ENCODE peak calls at places on chromosomes 3 and 15, in eight cellular contexts. R is BE2C, M is ovary, O is colonic mucosa, Z is fibroblast of the aortic adventitia, S is mammary epithelial cell, N is astrocyte, I is brain microvascular endothelial cell. F is an unnamed sample.

GRCh38 chr3:86655096-86655495 is 335.9 kb downstream of the VGLL3 start:
- DNase-seq in R (no peak), M (no peak), O (no peak), Z (no peak), S (no peak), N (no peak), I (no peak), F (no peak)

GRCh38 chr15:76107169-76107568 is 47.4 kb downstream of the TMEM266 start:
- DNase-seq in R (no peak), M (no peak), O (no peak), Z (peak), S (peak), N (no peak), I (no peak), F (peak)

GRCh38 chr3:52519445-52520140 is 14.1 kb downstream of the NT5DC2 start:
- DNase-seq in R (no peak), M (no peak), O (no peak), Z (no peak), S (no peak), N (no peak), I (no peak), F (no peak)

GRCh38 chr15:40246496-40247275 is 7.8 kb downstream of the PAK6 start:
- DNase-seq in R (no peak), M (peak), O (no peak), Z (no peak), S (no peak), N (no peak), I (no peak), F (no peak)

GRCh38 chr3:31051226-31051625 is 156.8 kb upstream of the GADL1 start:
- DNase-seq in R (no peak), M (no peak), O (no peak), Z (no peak), S (peak), N (no peak), I (no peak), F (no peak)

GRCh38 chr15:78159395-78159794 is 10.2 kb downstream of the IDH3A start:
- DNase-seq in R (no peak), M (no peak), O (no peak), Z (no peak), S (no peak), N (no peak), I (no peak), F (no peak)

GRCh38 chr3:122102191-122102935 is 47.2 kb downstream of the CD86 start:
- DNase-seq in R (no peak), M (no peak), O (no peak), Z (no peak), S (peak), N (no peak), I (no peak), F (no peak)

GRCh38 chr3:13860001-13860400 is 19.9 kb downstream of the WNT7A start:
- DNase-seq in R (no peak), M (no peak), O (no peak), Z (no peak), S (peak), N (no peak), I (no peak), F (no peak)

GRCh38 chr3:32968367-32969087 is 17.1 kb downstream of the CCR4 start:
- DNase-seq in R (no peak), M (no peak), O (no peak), Z (no peak), S (no peak), N (no peak), I (no peak), F (no peak)

GRCh38 chr15:70382762-70383458 is 285.2 kb upstream of the TLE3 start:
- DNase-seq in R (no peak), M (no peak), O (no peak), Z (no peak), S (no peak), N (no peak), I (no peak), F (no peak)

GRCh38 chr3:20080956-20081554 is 40.8 kb downstream of the KAT2B start:
- DNase-seq in R (peak), M (no peak), O (peak), Z (peak), S (peak), N (peak), I (no peak), F (no peak)

GRCh38 chr15:99406120-99406519 is 154.8 kb downstream of the LRRC28 start:
- DNase-seq in R (no peak), M (no peak), O (no peak), Z (no peak), S (no peak), N (no peak), I (no peak), F (no peak)

GRCh38 chr3:169402667-169403360 is 260.7 kb downstream of the MECOM start:
- DNase-seq in R (no peak), M (no peak), O (no peak), Z (no peak), S (peak), N (no peak), I (no peak), F (no peak)

GRCh38 chr15:61197187-61197586 is 31.9 kb downstream of the RORA start:
- DNase-seq in R (no peak), M (no peak), O (no peak), Z (no peak), S (no peak), N (no peak), I (no peak), F (no peak)

DNA sequence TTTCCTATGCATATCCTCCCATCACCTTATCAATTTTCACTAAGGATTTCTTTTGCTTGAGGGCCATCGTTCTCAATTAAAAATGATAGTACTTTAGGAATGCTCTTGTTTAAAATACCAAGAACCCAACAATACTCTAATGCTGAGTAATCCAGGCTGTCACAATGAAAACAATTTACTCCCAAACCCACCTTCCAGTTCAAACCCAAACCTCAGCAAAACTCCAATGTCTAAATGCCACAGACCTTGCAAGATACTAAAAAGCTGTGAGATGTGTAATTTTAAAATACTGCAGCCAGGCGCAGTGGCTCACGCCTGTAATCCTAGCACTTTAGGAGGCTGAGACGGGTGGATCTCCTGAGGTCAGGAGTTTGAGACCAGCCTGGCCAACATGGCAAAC is 889.8 kb downstream of the ROBO1 start:
- DNase-seq in R (no peak), M (no peak), O (no peak), Z (peak), S (no peak), N (peak), I (no peak), F (no peak)
- H3K4me3 ChIP-seq in R (no peak), M (no peak), O (no peak), Z (no peak), S (no peak), N (no peak), I (no peak), F (no peak)

GRCh38 chr15:51097553-51098330 is 3.0 kb upstream of the TNFAIP8L3 start:
- DNase-seq in R (no peak), M (no peak), O (no peak), Z (peak), S (peak), N (peak), I (peak), F (no peak)
- TF ChIP-seq CTCF in R (no peak), M (no peak), O (no peak), Z (no peak), S (no peak), N (no peak), I (no peak), F (no peak)

GRCh38 chr15:85388506-85388905 is 8.1 kb downstream of the AKAP13 start:
- DNase-seq in R (no peak), M (no peak), O (no peak), Z (peak), S (no peak), N (no peak), I (no peak), F (no peak)
- H3K4me3 ChIP-seq in R (no peak), M (no peak), O (no peak), Z (no peak), S (no peak), N (no peak), I (no peak), F (no peak)

GRCh38 chr15:52080993-52081392 is 31.6 kb downstream of the BCL2L10 start:
- DNase-seq in R (no peak), M (no peak), O (no peak), Z (no peak), S (no peak), N (no peak), I (no peak), F (no peak)

GRCh38 chr15:52082197-52083036 is 30.2 kb downstream of the BCL2L10 start:
- DNase-seq in R (no peak), M (no peak), O (no peak), Z (peak), S (no peak), N (peak), I (no peak), F (no peak)

GRCh38 chr15:52086001-52086786 is 26.4 kb downstream of the BCL2L10 start:
- DNase-seq in R (no peak), M (no peak), O (no peak), Z (no peak), S (no peak), N (no peak), I (no peak), F (no peak)

GRCh38 chr15:52083603-52084002 is 29.0 kb downstream of the BCL2L10 start:
- DNase-seq in R (no peak), M (no peak), O (no peak), Z (no peak), S (no peak), N (no peak), I (no peak), F (no peak)

GRCh38 chr15:52085289-52085688 is 27.3 kb downstream of the BCL2L10 start:
- DNase-seq in R (no peak), M (no peak), O (no peak), Z (no peak), S (peak), N (no peak), I (no peak), F (no peak)
- TF ChIP-seq CTCF in R (no peak), M (no peak), O (no peak), Z (no peak), S (no peak), N (no peak), I (no peak), F (no peak)

GRCh38 chr3:142027713-142028112 is 121.6 kb downstream of the TFDP2 start:
- DNase-seq in R (no peak), M (no peak), O (peak), Z (peak), S (peak), N (peak), I (peak), F (peak)
- H3K4me3 ChIP-seq in R (peak), M (peak), O (peak), Z (peak), S (peak), N (peak), I (peak), F (peak)

F was measured in retinal pigment epithelial cell.